ENCODE peak calls at places on chromosome 22, in eight cellular contexts. One of them, this sample, is unnamed.

GRCh38 chr22:48369789-48370507 is 1457.7 kb downstream of the BRD1 start:
- DNase-seq in PC-9: no peak
- DNase-seq in HepG2: peak; percentile 85
- DNase-seq in cardiac fibroblast: no peak
- DNase-seq in colonic mucosa: peak; percentile 41
- DNase-seq in choroid plexus epithelial cell: no peak
- DNase-seq in lower leg skin: no peak
- DNase-seq in HCT116: no peak
- DNase-seq in this sample: peak; percentile 10

GRCh38 chr22:26656896-26657851 is at the start of gene MIAT:
- DNase-seq in PC-9: no peak
- DNase-seq in HepG2: no peak
- DNase-seq in cardiac fibroblast: peak; percentile 23
- DNase-seq in colonic mucosa: peak; percentile 34
- DNase-seq in choroid plexus epithelial cell: no peak
- DNase-seq in lower leg skin: no peak
- DNase-seq in HCT116: no peak
- DNase-seq in this sample: no peak

GRCh38 chr22:44360686-44361381 is 48.1 kb upstream of the SHISAL1 start:
- DNase-seq in PC-9: peak; percentile 95
- DNase-seq in HepG2: no peak
- DNase-seq in cardiac fibroblast: peak; percentile 40
- DNase-seq in colonic mucosa: no peak
- DNase-seq in choroid plexus epithelial cell: peak; percentile 37
- DNase-seq in lower leg skin: no peak
- DNase-seq in HCT116: no peak
- DNase-seq in this sample: peak; percentile 42

GRCh38 chr22:45531944-45532631 is 29.4 kb downstream of the FBLN1 start:
- DNase-seq in PC-9: no peak
- DNase-seq in HepG2: no peak
- DNase-seq in cardiac fibroblast: no peak
- DNase-seq in colonic mucosa: no peak
- DNase-seq in choroid plexus epithelial cell: no peak
- DNase-seq in lower leg skin: no peak
- DNase-seq in HCT116: no peak
- DNase-seq in this sample: no peak

GRCh38 chr22:27223317-27224177 is 566.2 kb downstream of the MIAT start:
- DNase-seq in PC-9: peak; percentile 20
- DNase-seq in HepG2: no peak
- DNase-seq in cardiac fibroblast: peak; percentile 96
- DNase-seq in colonic mucosa: no peak
- DNase-seq in choroid plexus epithelial cell: peak; percentile 87
- DNase-seq in lower leg skin: no peak
- DNase-seq in HCT116: no peak
- DNase-seq in this sample: no peak

GRCh38 chr22:23113847-23114720 is 27.7 kb downstream of the RSPH14 start:
- DNase-seq in PC-9: no peak
- DNase-seq in HepG2: no peak
- DNase-seq in cardiac fibroblast: no peak
- DNase-seq in colonic mucosa: no peak
- DNase-seq in choroid plexus epithelial cell: no peak
- DNase-seq in lower leg skin: no peak
- DNase-seq in HCT116: no peak
- DNase-seq in this sample: no peak

GRCh38 chr22:47445212-47445611 is 682.8 kb downstream of the TBC1D22A start:
- DNase-seq in PC-9: no peak
- DNase-seq in HepG2: no peak
- DNase-seq in cardiac fibroblast: no peak
- DNase-seq in colonic mucosa: peak; percentile 5
- DNase-seq in choroid plexus epithelial cell: no peak
- DNase-seq in lower leg skin: no peak
- DNase-seq in HCT116: no peak
- DNase-seq in this sample: no peak

GRCh38 chr22:32063701-32064100 is 20.6 kb downstream of the SLC5A1 start:
- DNase-seq in PC-9: no peak
- DNase-seq in HepG2: no peak
- DNase-seq in cardiac fibroblast: no peak
- DNase-seq in colonic mucosa: no peak
- DNase-seq in choroid plexus epithelial cell: no peak
- DNase-seq in lower leg skin: no peak
- DNase-seq in HCT116: no peak
- DNase-seq in this sample: no peak

GRCh38 chr22:22750335-22751042 is 106.1 kb downstream of the GGTLC2 start:
- DNase-seq in PC-9: no peak
- DNase-seq in HepG2: no peak
- DNase-seq in cardiac fibroblast: no peak
- DNase-seq in colonic mucosa: no peak
- DNase-seq in choroid plexus epithelial cell: no peak
- DNase-seq in lower leg skin: no peak
- DNase-seq in HCT116: no peak
- DNase-seq in this sample: no peak

GRCh38 chr22:33073989-33074391 is 15.8 kb upstream of the SYN3 start:
- DNase-seq in PC-9: no peak
- DNase-seq in HepG2: no peak
- DNase-seq in cardiac fibroblast: peak; percentile 53
- DNase-seq in colonic mucosa: no peak
- DNase-seq in choroid plexus epithelial cell: peak; percentile 11
- DNase-seq in lower leg skin: no peak
- DNase-seq in HCT116: no peak
- DNase-seq in this sample: no peak

GRCh38 chr22:29298641-29299040 is 7.8 kb upstream of the GAS2L1 start:
- DNase-seq in PC-9: no peak
- DNase-seq in HepG2: no peak
- DNase-seq in cardiac fibroblast: no peak
- DNase-seq in colonic mucosa: no peak
- DNase-seq in choroid plexus epithelial cell: no peak
- DNase-seq in lower leg skin: no peak
- DNase-seq in HCT116: no peak
- DNase-seq in this sample: no peak

GRCh38 chr22:37260939-37261338 is 16.9 kb upstream of the RAC2 start:
- DNase-seq in PC-9: peak; percentile 67
- DNase-seq in HepG2: peak; percentile 25
- DNase-seq in cardiac fibroblast: peak; percentile 72
- DNase-seq in colonic mucosa: peak; percentile 62
- DNase-seq in choroid plexus epithelial cell: peak; percentile 73
- DNase-seq in lower leg skin: peak; percentile 48
- DNase-seq in HCT116: peak; percentile 45
- DNase-seq in this sample: no peak

GRCh38 chr22:45151503-45151902 is 12.2 kb upstream of the NUP50 start:
- DNase-seq in PC-9: no peak
- DNase-seq in HepG2: no peak
- DNase-seq in cardiac fibroblast: no peak
- DNase-seq in colonic mucosa: no peak
- DNase-seq in choroid plexus epithelial cell: no peak
- DNase-seq in lower leg skin: no peak
- DNase-seq in HCT116: no peak
- DNase-seq in this sample: no peak

GRCh38 chr22:27800250-27801131 is 1.1 kb downstream of the MN1 start:
- DNase-seq in PC-9: peak; percentile 34
- DNase-seq in HepG2: no peak
- DNase-seq in cardiac fibroblast: peak; percentile 64
- DNase-seq in colonic mucosa: no peak
- DNase-seq in choroid plexus epithelial cell: peak; percentile 42
- DNase-seq in lower leg skin: no peak
- DNase-seq in HCT116: no peak
- DNase-seq in this sample: no peak

GRCh38 chr22:18044548-18045271 is 20.3 kb upstream of the MICAL3 start:
- DNase-seq in PC-9: no peak
- DNase-seq in HepG2: peak; percentile 94
- DNase-seq in cardiac fibroblast: peak; percentile 77
- DNase-seq in colonic mucosa: peak; percentile 50
- DNase-seq in choroid plexus epithelial cell: peak; percentile 86
- DNase-seq in lower leg skin: no peak
- DNase-seq in HCT116: no peak
- DNase-seq in this sample: no peak

GRCh38 chr22:20962491-20962945 is 4.5 kb upstream of the AIFM3 start:
- DNase-seq in PC-9: no peak
- DNase-seq in HepG2: no peak
- DNase-seq in cardiac fibroblast: no peak
- DNase-seq in colonic mucosa: no peak
- DNase-seq in choroid plexus epithelial cell: no peak
- DNase-seq in lower leg skin: no peak
- DNase-seq in HCT116: no peak
- DNase-seq in this sample: no peak

GRCh38 chr22:29517215-29517908 is 36.2 kb downstream of the THOC5 start:
- DNase-seq in PC-9: no peak
- DNase-seq in HepG2: no peak
- DNase-seq in cardiac fibroblast: no peak
- DNase-seq in colonic mucosa: no peak
- DNase-seq in choroid plexus epithelial cell: no peak
- DNase-seq in lower leg skin: no peak
- DNase-seq in HCT116: no peak
- DNase-seq in this sample: peak; percentile 91

GRCh38 chr22:28316014-28316413 is 363.6 kb downstream of the TTC28 start:
- DNase-seq in PC-9: peak; percentile 10
- DNase-seq in HepG2: peak; percentile 21
- DNase-seq in cardiac fibroblast: no peak
- DNase-seq in colonic mucosa: no peak
- DNase-seq in choroid plexus epithelial cell: no peak
- DNase-seq in lower leg skin: no peak
- DNase-seq in HCT116: no peak
- DNase-seq in this sample: no peak

GRCh38 chr22:20957691-20958440 is 9.2 kb upstream of the AIFM3 start:
- DNase-seq in PC-9: peak; percentile 49
- DNase-seq in HepG2: no peak
- DNase-seq in cardiac fibroblast: no peak
- DNase-seq in colonic mucosa: peak; percentile 79
- DNase-seq in choroid plexus epithelial cell: no peak
- DNase-seq in lower leg skin: no peak
- DNase-seq in HCT116: no peak
- DNase-seq in this sample: no peak

GRCh38 chr22:19376247-19376646 is 55.3 kb downstream of the HIRA start:
- DNase-seq in PC-9: no peak
- DNase-seq in HepG2: no peak
- DNase-seq in cardiac fibroblast: no peak
- DNase-seq in colonic mucosa: no peak
- DNase-seq in choroid plexus epithelial cell: no peak
- DNase-seq in lower leg skin: no peak
- DNase-seq in HCT116: no peak
- DNase-seq in this sample: no peak

GRCh38 chr22:22856885-22857606 is 30.6 kb upstream of the IGLL5 start:
- DNase-seq in PC-9: no peak
- DNase-seq in HepG2: no peak
- DNase-seq in cardiac fibroblast: no peak
- DNase-seq in colonic mucosa: no peak
- DNase-seq in choroid plexus epithelial cell: no peak
- DNase-seq in lower leg skin: no peak
- DNase-seq in HCT116: no peak
- DNase-seq in this sample: no peak

DNA sequence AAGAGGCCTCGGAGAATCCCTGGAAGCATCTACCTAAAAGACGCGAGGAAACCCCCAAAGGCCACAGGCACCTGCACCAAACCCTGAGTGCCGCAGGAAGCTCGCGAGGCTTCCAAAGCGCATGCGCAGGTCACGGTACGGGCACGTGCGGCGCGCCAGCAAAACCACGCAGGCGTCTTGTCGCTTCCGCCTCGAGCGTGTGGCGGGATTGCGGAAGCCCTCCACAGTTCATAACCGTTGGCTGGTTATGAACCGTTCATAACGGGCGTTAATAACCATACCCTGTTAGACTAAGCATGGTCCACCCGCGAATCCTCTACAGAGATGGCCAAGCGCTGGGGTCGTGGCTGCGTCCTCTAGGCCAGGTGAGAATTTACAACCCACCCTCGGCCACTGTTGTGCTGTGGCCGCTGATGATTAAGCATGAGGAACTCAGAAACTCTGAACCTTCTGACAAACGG is 46.4 kb downstream of the MORC2 start:
- DNase-seq in PC-9: peak; percentile 26
- DNase-seq in HepG2: no peak
- DNase-seq in cardiac fibroblast: peak; percentile 53
- DNase-seq in colonic mucosa: peak; percentile 67
- DNase-seq in choroid plexus epithelial cell: peak; percentile 45
- DNase-seq in lower leg skin: no peak
- DNase-seq in HCT116: no peak
- DNase-seq in this sample: no peak
- H3K4me3 ChIP-seq in PC-9: no peak overlapping the region
- H3K4me3 ChIP-seq in HepG2: no peak overlapping the region
- H3K4me3 ChIP-seq in cardiac fibroblast: peak overlapping the region; percentile 26
- H3K4me3 ChIP-seq in colonic mucosa: peak overlapping the region; percentile 30
- H3K4me3 ChIP-seq in choroid plexus epithelial cell: peak overlapping the region; percentile 43
- H3K4me3 ChIP-seq in lower leg skin: no peak overlapping the region
- H3K4me3 ChIP-seq in HCT116: no peak overlapping the region
- H3K4me3 ChIP-seq in this sample: peak overlapping the region; percentile 2

GRCh38 chr22:38700789-38701628 is at the start of gene JOSD1:
- DNase-seq in PC-9: peak; percentile 98
- DNase-seq in HepG2: peak; percentile 74
- DNase-seq in cardiac fibroblast: peak; percentile 93
- DNase-seq in colonic mucosa: peak; percentile 98
- DNase-seq in choroid plexus epithelial cell: peak; percentile 95
- DNase-seq in lower leg skin: peak; percentile 95
- DNase-seq in HCT116: peak; percentile 87
- DNase-seq in this sample: peak; percentile 47
- TF ChIP-seq CTCF in PC-9: no peak
- TF ChIP-seq CTCF in HepG2: peak; percentile 38
- TF ChIP-seq CTCF in cardiac fibroblast: no peak
- TF ChIP-seq CTCF in colonic mucosa: no peak
- TF ChIP-seq CTCF in choroid plexus epithelial cell: no peak
- TF ChIP-seq CTCF in lower leg skin: no peak
- TF ChIP-seq CTCF in HCT116: no peak
- TF ChIP-seq CTCF in this sample: no peak

GRCh38 chr22:49632199-49633009 is 195.3 kb downstream of the BRD1 start:
- DNase-seq in PC-9: peak; percentile 57
- DNase-seq in HepG2: peak; percentile 27
- DNase-seq in cardiac fibroblast: peak; percentile 57
- DNase-seq in colonic mucosa: peak; percentile 44
- DNase-seq in choroid plexus epithelial cell: peak; percentile 60
- DNase-seq in lower leg skin: no peak
- DNase-seq in HCT116: peak; percentile 7
- DNase-seq in this sample: no peak
- H3K4me3 ChIP-seq in PC-9: no peak overlapping the region
- H3K4me3 ChIP-seq in HepG2: peak overlapping the region; percentile 21
- H3K4me3 ChIP-seq in cardiac fibroblast: no peak overlapping the region
- H3K4me3 ChIP-seq in colonic mucosa: peak overlapping the region; percentile 32
- H3K4me3 ChIP-seq in choroid plexus epithelial cell: peak overlapping the region; percentile 28
- H3K4me3 ChIP-seq in lower leg skin: no peak overlapping the region
- H3K4me3 ChIP-seq in HCT116: peak overlapping the region; percentile 21
- H3K4me3 ChIP-seq in this sample: peak overlapping the region; percentile 21

DNA sequence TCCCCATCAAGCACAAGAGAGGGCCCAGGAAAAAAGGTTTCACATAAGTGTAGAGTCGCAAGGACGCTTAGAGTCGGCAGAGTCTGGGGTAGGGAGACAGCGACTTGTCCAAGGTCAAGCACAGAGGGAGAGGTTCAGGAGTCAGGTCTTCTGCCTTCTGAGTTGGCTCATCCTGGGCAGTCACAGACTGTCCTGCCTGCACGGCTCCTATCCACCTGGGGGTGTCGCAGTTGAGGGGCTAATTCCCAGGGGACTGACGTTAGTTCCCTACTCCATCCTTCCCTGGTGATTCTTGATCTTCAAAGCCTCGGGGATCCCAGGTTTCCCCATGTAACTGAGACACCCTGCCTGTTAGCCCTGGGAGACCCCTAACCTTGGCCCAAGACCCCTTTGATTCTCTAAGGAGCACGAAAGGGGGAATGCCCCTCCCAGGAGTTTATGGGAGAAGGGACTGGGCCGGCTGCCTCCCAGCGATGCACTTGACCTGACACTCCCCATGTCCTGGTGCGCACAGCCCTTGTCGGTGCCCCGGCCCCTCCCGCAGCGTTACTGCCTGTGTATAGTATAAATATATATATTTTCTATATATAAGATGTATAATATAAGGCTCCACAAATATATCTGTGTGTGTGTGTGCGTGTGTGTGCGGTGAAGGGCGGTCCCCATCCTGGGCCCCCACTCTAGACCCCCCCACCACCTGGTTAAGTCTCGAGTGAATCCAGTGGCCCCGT is 14.7 kb upstream of the TAB1 start:
- DNase-seq in PC-9: no peak
- DNase-seq in HepG2: peak; percentile 35
- DNase-seq in cardiac fibroblast: peak; percentile 38
- DNase-seq in colonic mucosa: no peak
- DNase-seq in choroid plexus epithelial cell: peak; percentile 50
- DNase-seq in lower leg skin: no peak
- DNase-seq in HCT116: no peak
- DNase-seq in this sample: no peak
- TF ChIP-seq CTCF in PC-9: no peak
- TF ChIP-seq CTCF in HepG2: peak; percentile 69
- TF ChIP-seq CTCF in cardiac fibroblast: peak; percentile 25
- TF ChIP-seq CTCF in colonic mucosa: no peak
- TF ChIP-seq CTCF in choroid plexus epithelial cell: peak; percentile 54
- TF ChIP-seq CTCF in lower leg skin: no peak
- TF ChIP-seq CTCF in HCT116: no peak
- TF ChIP-seq CTCF in this sample: no peak

This sample was measured in LNCaP clone FGC.